ENCODE peak calls at places on chromosomes 12 and 14, in seven cellular contexts. P is neuronal stem cell, H is left ventricle myocardium inferior, R is lung, I is uterus, S is thoracic aorta, F is aorta. Q is an unnamed sample. For H3K4me1, the result is how much of the 10 kb centered on the place peaks cover.

GRCh38 chr14:92421756-92422155 is 91.8 kb upstream of the RIN3 start:
- DNase-seq in F (no peak), I (no peak), R (no peak), P (no peak), H (no peak), S (no peak), Q (no peak)

GRCh38 chr14:81517798-81518398 is 15.8 kb downstream of the SEL1L start:
- DNase-seq in H (peak), P (no peak), I (peak), F (peak), R (no peak), S (no peak), Q (no peak)

GRCh38 chr12:5317556-5317955 is 114.4 kb upstream of the NTF3 start:
- DNase-seq in R (no peak), S (no peak), I (no peak), H (no peak), F (no peak), P (no peak), Q (no peak)

GRCh38 chr14:104130974-104131651 is 7.3 kb upstream of the KIF26A start:
- DNase-seq in I (no peak), S (no peak), R (peak), P (no peak), H (peak), F (peak), Q (peak)

GRCh38 chr12:69844836-69845235 is 19.8 kb downstream of the MYRFL start:
- DNase-seq in I (no peak), H (no peak), F (no peak), R (no peak), S (no peak), P (no peak), Q (no peak)

GRCh38 chr12:102873077-102873476 is 44.0 kb downstream of the PAH start:
- DNase-seq in H (no peak), F (no peak), P (no peak), I (no peak), R (no peak), S (no peak), Q (no peak)

GRCh38 chr14:105091335-105092123 is 26.3 kb upstream of the GPR132 start:
- DNase-seq in S (peak), H (peak), P (no peak), R (peak), F (peak), I (peak), Q (peak)

GRCh38 chr14:23154876-23155587 is 28.4 kb downstream of the SLC7A8 start:
- DNase-seq in R (peak), I (peak), S (peak), F (peak), H (peak), P (no peak), Q (peak)

GRCh38 chr12:78674311-78675085 is 190.1 kb upstream of the SYT1 start:
- DNase-seq in H (no peak), F (no peak), S (no peak), R (no peak), I (no peak), P (no peak), Q (no peak)

GRCh38 chr14:89900822-89901221 is 53.7 kb downstream of the EFCAB11 start:
- DNase-seq in I (no peak), H (no peak), P (no peak), S (no peak), F (no peak), R (no peak), Q (no peak)

GRCh38 chr12:55073043-55074022 is 52.9 kb upstream of the OR9K2 start:
- DNase-seq in R (peak), I (peak), P (peak), F (peak), S (peak), H (peak), Q (peak)

GRCh38 chr14:65850429-65851145 is 438.1 kb downstream of the FUT8 start:
- DNase-seq in H (no peak), S (no peak), F (no peak), I (no peak), P (no peak), R (no peak), Q (no peak)

GRCh38 chr14:45253754-45254300 is 825 bp upstream of the MIS18BP1 start:
- DNase-seq in H (peak), I (no peak), S (no peak), F (peak), R (peak), P (no peak), Q (peak)

GRCh38 chr14:77301103-77301502 is 19.6 kb downstream of the POMT2 start:
- DNase-seq in F (peak), R (peak), P (peak), H (peak), I (peak), S (peak), Q (peak)

GRCh38 chr12:111467092-111467861 is 61.6 kb downstream of the SH2B3 start:
- DNase-seq in I (no peak), S (no peak), R (no peak), P (no peak), H (no peak), F (no peak), Q (no peak)

GRCh38 chr12:26953447-26953846 is 15.2 kb downstream of the FGFR1OP2 start:
- DNase-seq in F (peak), S (no peak), P (no peak), I (no peak), H (no peak), R (no peak), Q (no peak)

GRCh38 chr12:3553681-3554546 is 62.9 kb downstream of the PRMT8 start:
- DNase-seq in F (no peak), P (no peak), S (no peak), R (no peak), H (no peak), I (no peak), Q (no peak)

GRCh38 chr12:9101018-9101687 is 14.6 kb downstream of the A2M start:
- DNase-seq in H (no peak), P (no peak), I (no peak), R (no peak), F (no peak), S (no peak), Q (no peak)
- H3K4me1 ChIP-seq in H (under half), P (under half), I (under half), R (under half), F (under half), S (under half), Q (under half)

GRCh38 chr14:99270491-99271287 is 1.3 kb downstream of the BCL11B start:
- DNase-seq in F (no peak), S (no peak), P (no peak), I (no peak), R (no peak), H (no peak), Q (no peak)
- H3K4me3 ChIP-seq in F (peak), S (peak), P (no peak), I (peak), R (peak), H (peak), Q (peak)

GRCh38 chr12:75529826-75530225 is 18.4 kb upstream of the KRR1 start:
- DNase-seq in P (no peak), H (no peak), F (no peak), S (no peak), I (no peak), R (no peak), Q (no peak)
- H3K4me1 ChIP-seq in P (under half), H (under half), F (under half), S (under half), I (under half), R (under half), Q (under half)

GRCh38 chr14:102323102-102323501 is 3.6 kb downstream of the ZNF839 start:
- DNase-seq in H (peak), P (no peak), F (no peak), R (peak), I (peak), S (peak), Q (peak)
- H3K4me3 ChIP-seq in H (no peak), P (no peak), F (no peak), R (no peak), I (no peak), S (no peak), Q (no peak)

GRCh38 chr14:70567791-70568190 is 32.7 kb downstream of the MED6 start:
- DNase-seq in H (no peak), P (no peak), F (no peak), R (no peak), I (no peak), S (no peak), Q (no peak)

GRCh38 chr14:70563869-70564268 is 29.1 kb upstream of the ADAM20 start:
- DNase-seq in P (no peak), F (no peak), R (no peak), H (peak), I (no peak), S (no peak), Q (no peak)

DNA sequence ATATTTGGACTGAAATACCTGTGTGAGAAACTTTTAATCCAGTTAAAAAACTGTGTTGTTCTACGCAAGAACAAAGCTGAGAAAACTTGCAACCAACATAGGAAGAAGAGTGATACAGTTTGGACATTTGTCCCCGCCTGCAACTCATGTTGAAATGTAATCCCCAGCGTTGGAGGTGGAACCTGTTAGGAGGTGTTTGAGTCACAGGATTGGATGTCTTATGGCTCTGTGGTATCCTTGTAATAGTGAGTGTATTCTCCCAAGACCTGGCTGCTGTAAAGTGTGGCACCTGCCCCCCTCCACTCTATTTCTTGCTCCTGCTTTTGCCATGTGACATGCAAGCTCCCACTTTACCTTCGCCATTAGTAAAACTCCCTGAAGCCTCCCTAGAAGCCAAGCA is 28.6 kb upstream of the ADAM20 start:
- DNase-seq in R (no peak), P (no peak), I (no peak), S (no peak), H (no peak), F (no peak), Q (no peak)
- H3K4me1 ChIP-seq in R (under half), P (under half), I (under half), S (under half), H (under half), F (under half), Q (under half)

DNA sequence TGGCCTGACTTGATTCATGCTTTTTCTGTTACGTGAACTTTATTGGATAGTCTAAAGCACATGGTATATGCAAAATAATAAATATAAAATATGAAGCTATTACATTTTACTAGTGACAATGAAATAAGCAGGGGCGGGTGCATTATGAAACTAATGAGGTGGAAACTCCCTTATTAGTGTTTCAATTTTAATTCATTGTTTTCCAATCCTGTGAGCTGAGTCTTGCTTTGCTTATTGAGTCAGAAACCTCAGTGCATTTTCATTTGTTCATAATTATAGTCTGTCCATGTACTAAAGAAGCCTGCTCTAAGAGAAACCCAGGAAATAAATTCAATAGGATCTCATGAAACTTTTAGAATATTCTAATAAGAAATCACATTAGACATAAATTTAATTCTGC is 78.5 kb downstream of the CNTN1 start:
- DNase-seq in P (no peak), H (no peak), S (no peak), F (no peak), R (no peak), I (no peak), Q (no peak)
- H3K4me3 ChIP-seq in P (no peak), H (no peak), S (no peak), F (no peak), R (no peak), I (no peak), Q (no peak)

GRCh38 chr12:82687020-82687951 is 580 bp downstream of the TMTC2 start:
- DNase-seq in P (peak), R (peak), H (peak), I (peak), F (peak), S (peak), Q (peak)
- H3K4me1 ChIP-seq in P (under half), R (under half), H (under half), I (under half), F (under half), S (under half), Q (under half)

DNA sequence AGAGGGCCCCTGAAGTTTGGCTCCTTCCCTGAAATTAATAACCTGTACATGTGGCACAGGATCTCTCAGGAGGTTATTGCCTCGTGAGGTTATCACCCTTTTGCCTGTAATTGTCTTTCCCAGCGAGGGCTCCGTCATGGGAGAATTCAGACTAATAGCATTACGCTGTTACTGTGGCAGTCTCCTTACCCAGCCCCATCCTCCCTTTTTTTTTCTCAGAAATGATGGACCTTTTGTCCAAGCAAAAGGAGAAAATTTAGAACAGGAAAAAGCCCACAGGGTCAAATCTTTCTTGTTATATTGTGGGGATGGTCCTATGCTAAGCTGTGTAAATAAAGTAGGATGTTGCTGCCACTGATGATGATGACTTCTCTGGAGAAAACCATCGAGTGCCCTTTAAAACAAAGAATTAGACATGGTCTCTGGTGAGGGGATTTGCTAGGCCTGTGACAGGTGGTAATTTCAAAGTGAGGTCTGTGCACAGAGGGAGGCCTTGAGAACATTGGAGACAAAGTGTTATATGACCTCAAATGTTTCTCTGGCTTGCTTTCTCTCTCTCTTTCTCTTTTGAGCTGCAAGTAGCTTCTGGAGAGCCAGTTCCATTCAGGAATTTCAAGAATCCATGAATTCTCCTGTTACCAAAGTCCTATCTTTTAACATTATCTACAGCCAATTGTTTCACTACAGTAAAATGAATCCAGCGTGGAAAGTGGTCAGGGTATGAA is 357.2 kb downstream of the BMP4 start:
- DNase-seq in I (no peak), H (no peak), S (no peak), R (no peak), P (no peak), F (no peak), Q (no peak)
- H3K4me3 ChIP-seq in I (no peak), H (no peak), S (no peak), R (no peak), P (no peak), F (no peak), Q (no peak)

GRCh38 chr12:122079532-122080081 is 1.1 kb downstream of the MLXIP start:
- DNase-seq in I (no peak), H (no peak), P (no peak), S (no peak), R (no peak), F (peak), Q (no peak)
- H3K4me1 ChIP-seq in I (under half), H (half or more), P (under half), S (under half), R (under half), F (under half), Q (under half)

DNA sequence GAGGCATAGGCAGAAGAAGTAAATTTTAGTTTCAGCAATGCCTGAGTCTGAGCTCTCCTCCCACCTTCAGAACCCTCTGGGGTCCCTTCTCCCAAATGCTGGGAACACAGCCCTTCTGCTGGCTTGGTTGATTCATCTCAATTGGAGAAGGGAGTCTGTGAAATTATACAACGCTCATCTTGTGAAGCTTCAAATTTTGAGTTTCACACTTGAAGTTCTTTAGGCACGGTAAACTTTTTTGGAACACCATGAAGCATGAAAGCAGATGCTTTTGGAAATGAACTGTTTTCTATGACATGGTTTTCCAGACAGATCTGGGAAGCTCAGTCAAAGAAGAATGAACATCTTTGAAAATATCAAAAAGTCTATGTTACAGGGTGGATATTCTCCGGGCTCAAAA is 69.9 kb downstream of the TBK1 start:
- DNase-seq in S (no peak), H (no peak), R (no peak), I (no peak), F (no peak), P (no peak), Q (no peak)
- H3K4me3 ChIP-seq in S (no peak), H (no peak), R (no peak), I (no peak), F (no peak), P (no peak), Q (no peak)

Q was measured in prostate gland.